ENCODE peak calls at places on chromosomes 6 and 20, in four cellular contexts. Y is ovary, K is PC-9, X is mesenchymal stem cell. N is an unnamed sample.

GRCh38 chr6:95777338-95777737 is 200.0 kb downstream of the MANEA start:
- DNase-seq in Y (no peak), K (no peak), X (no peak), N (no peak)

GRCh38 chr20:22974354-22974753 is 60.8 kb upstream of the SSTR4 start:
- DNase-seq in Y (no peak), K (no peak), X (peak; percentile 21), N (peak; percentile 30)

GRCh38 chr6:10266061-10266460 is 148.8 kb downstream of the TFAP2A start:
- DNase-seq in Y (no peak), K (no peak), X (no peak), N (no peak)

GRCh38 chr6:7532821-7533220 is 8.7 kb upstream of the DSP start:
- DNase-seq in Y (no peak), K (no peak), X (no peak), N (no peak)

GRCh38 chr6:15256538-15257222 is 10.8 kb downstream of the JARID2 start:
- DNase-seq in Y (no peak), K (no peak), X (no peak), N (no peak)

GRCh38 chr20:19381947-19382346 is 169.5 kb downstream of the SLC24A3 start:
- DNase-seq in Y (no peak), K (no peak), X (no peak), N (no peak)

GRCh38 chr6:73870907-73871306 is 174.9 kb downstream of the CD109 start:
- DNase-seq in Y (no peak), K (peak; percentile 73), X (no peak), N (no peak)

GRCh38 chr6:150290429-150290828 is 78.4 kb upstream of the IYD start:
- DNase-seq in Y (no peak), K (no peak), X (no peak), N (peak; percentile 40)

GRCh38 chr6:56004421-56004820 is 129.0 kb upstream of the BMP5 start:
- DNase-seq in Y (no peak), K (no peak), X (no peak), N (peak; percentile 36)

GRCh38 chr20:63777614-63778013 is 38.0 kb downstream of the SLC2A4RG start:
- DNase-seq in Y (peak; percentile 21), K (no peak), X (no peak), N (no peak)

GRCh38 chr6:21741221-21742109 is 147.9 kb downstream of the SOX4 start:
- DNase-seq in Y (no peak), K (no peak), X (peak; percentile 26), N (no peak)

GRCh38 chr20:45629496-45630100 is at the start of gene WFDC10A:
- DNase-seq in Y (no peak), K (peak; percentile 55), X (peak; percentile 53), N (peak; percentile 58)

GRCh38 chr20:62973033-62973745 is 20.7 kb downstream of the SLC17A9 start:
- DNase-seq in Y (no peak), K (no peak), X (peak; percentile 8), N (no peak)

GRCh38 chr6:144722214-144722737 is 437.1 kb downstream of the UTRN start:
- DNase-seq in Y (no peak), K (no peak), X (no peak), N (no peak)

GRCh38 chr20:19406371-19406770 is 193.9 kb downstream of the SLC24A3 start:
- DNase-seq in Y (no peak), K (no peak), X (no peak), N (no peak)

GRCh38 chr6:79468116-79468515 is 69.1 kb downstream of the LCA5 start:
- DNase-seq in Y (no peak), K (no peak), X (peak; percentile 17), N (peak; percentile 40)

GRCh38 chr6:150202404-150202803 is 59.6 kb downstream of the PPP1R14C start:
- DNase-seq in Y (no peak), K (peak; percentile 46), X (no peak), N (no peak)

GRCh38 chr20:24160563-24161355 is 172.2 kb upstream of the GGTLC1 start:
- DNase-seq in Y (peak; percentile 52), K (no peak), X (peak; percentile 7), N (peak; percentile 88)

GRCh38 chr6:128570439-128571063 is 50.2 kb upstream of the PTPRK start:
- DNase-seq in Y (no peak), K (peak; percentile 98), X (peak; percentile 3), N (no peak)

GRCh38 chr6:69790629-69791028 is 6.2 kb downstream of the LMBRD1 start:
- DNase-seq in Y (no peak), K (no peak), X (no peak), N (no peak)

GRCh38 chr20:63430891-63431290 is 41.6 kb downstream of the KCNQ2 start:
- DNase-seq in Y (no peak), K (no peak), X (no peak), N (no peak)

GRCh38 chr6:13615802-13616140 is 636 bp downstream of the NOL7 start:
- DNase-seq in Y (peak; percentile 61), K (no peak), X (peak; percentile 63), N (peak; percentile 82)

GRCh38 chr6:44161997-44162338 is 3.3 kb downstream of the CAPN11 start:
- DNase-seq in Y (no peak), K (no peak), X (no peak), N (peak; percentile 20)

GRCh38 chr20:61668771-61669503 is 396.7 kb downstream of the TAF4 start:
- DNase-seq in Y (no peak), K (no peak), X (no peak), N (no peak)

GRCh38 chr6:98039876-98040605 is 757.0 kb upstream of the MMS22L start:
- DNase-seq in Y (no peak), K (no peak), X (no peak), N (no peak)

GRCh38 chr20:62066983-62067433 is 1.3 kb upstream of the TAF4 start:
- DNase-seq in Y (peak; percentile 52), K (no peak), X (no peak), N (peak; percentile 32)

GRCh38 chr20:31712564-31713311 is 9.9 kb downstream of the BCL2L1 start:
- DNase-seq in Y (peak; percentile 42), K (peak; percentile 95), X (peak; percentile 76), N (peak; percentile 82)

GRCh38 chr6:158909938-158910337 is 90.1 kb downstream of the RSPH3 start:
- DNase-seq in Y (no peak), K (no peak), X (no peak), N (no peak)

GRCh38 chr6:64945450-64945849 is 761.6 kb downstream of the EYS start:
- DNase-seq in Y (no peak), K (no peak), X (no peak), N (no peak)

GRCh38 chr6:107345398-107345797 is 114.0 kb downstream of the PDSS2 start:
- DNase-seq in Y (no peak), K (no peak), X (no peak), N (no peak)

DNA sequence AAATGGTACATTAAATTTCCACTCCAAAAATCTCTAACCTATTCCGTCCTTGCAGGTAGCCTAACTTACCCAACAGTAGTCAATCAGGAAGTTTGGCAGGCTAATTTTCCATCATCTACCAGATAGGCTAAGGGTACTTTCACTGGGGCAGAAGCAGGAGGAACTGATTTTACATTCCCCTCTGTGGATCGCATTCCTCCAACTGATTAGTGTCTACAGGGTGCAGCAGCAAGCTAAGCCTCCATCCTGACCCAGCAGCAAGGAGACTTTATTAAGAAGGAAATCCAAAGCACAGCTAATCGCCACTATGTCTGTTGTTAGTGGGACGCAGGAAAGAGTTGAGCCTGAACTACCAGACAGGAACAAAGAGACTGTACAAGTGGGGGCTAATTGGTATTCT is 143.2 kb upstream of the RUNX2 start:
- DNase-seq in Y (no peak), K (no peak), X (no peak), N (no peak)
- H3K4me1 ChIP-seq in Y (no peaks in the 10 kb centered on the region), K (peaks cover 9% of the 10 kb centered on the region), X (no peaks in the 10 kb centered on the region), N (no peaks in the 10 kb centered on the region)

GRCh38 chr6:26366504-26366903 is 1.5 kb downstream of the BTN3A2 start:
- DNase-seq in Y (no peak), K (no peak), X (no peak), N (no peak)
- H3K4me1 ChIP-seq in Y (peaks cover 6% of the 10 kb centered on the region), K (peaks cover 19% of the 10 kb centered on the region), X (peaks cover 7% of the 10 kb centered on the region), N (peaks cover 14% of the 10 kb centered on the region)

GRCh38 chr20:38890497-38890818 is 35.8 kb upstream of the FAM83D start:
- DNase-seq in Y (no peak), K (no peak), X (no peak), N (no peak)
- H3K4me1 ChIP-seq in Y (no peaks in the 10 kb centered on the region), K (peaks cover 5% of the 10 kb centered on the region), X (peaks cover 3% of the 10 kb centered on the region), N (no peaks in the 10 kb centered on the region)

DNA sequence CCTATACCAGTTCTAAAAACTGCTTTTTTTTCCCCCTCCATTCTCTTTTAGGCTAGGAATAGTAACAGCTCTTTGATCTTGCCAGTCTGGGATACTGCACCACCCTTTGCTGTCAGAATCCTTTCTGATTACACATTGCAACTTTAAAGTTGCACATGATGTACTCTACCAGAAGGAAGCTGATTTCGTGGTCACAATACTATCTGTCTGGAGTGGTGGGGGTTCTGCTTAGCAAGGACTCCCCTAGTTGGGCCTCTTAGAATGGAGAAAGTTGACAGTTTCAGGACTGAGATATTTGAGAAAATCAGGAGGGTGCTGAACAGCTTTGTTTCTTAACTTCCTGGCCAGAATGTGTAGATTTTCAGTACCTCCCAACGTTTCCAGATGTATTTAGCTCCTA is 88.2 kb upstream of the ELOVL5 start:
- DNase-seq in Y (no peak), K (no peak), X (peak; percentile 65), N (peak; percentile 56)
- H3K4me1 ChIP-seq in Y (no peaks in the 10 kb centered on the region), K (peaks cover 23% of the 10 kb centered on the region), X (peaks cover 2% of the 10 kb centered on the region), N (peaks cover 77% of the 10 kb centered on the region)